ENCODE peak calls at places on chromosomes 1 and 21, in eight cellular contexts. E is Caco-2, X is choroid plexus epithelial cell, C is fibroblast of lung, Q is breast epithelium, M is fibroblast of pulmonary artery, T is GM23338, P is HL-60. Y is an unnamed sample.

GRCh38 chr1:68232354-68233148 is at the start of gene WLS:
- DNase-seq in E (peak; percentile 73), X (peak; percentile 80), C (peak; percentile 83), Q (peak; percentile 66), M (peak; percentile 83), T (peak; percentile 89), P (peak; percentile 8), Y (peak; percentile 92)

GRCh38 chr1:202361701-202362100 is 13.2 kb downstream of the PPP1R12B start:
- DNase-seq in E (no peak), X (no peak), C (no peak), Q (no peak), M (no peak), T (peak; percentile 67), P (no peak), Y (no peak)

GRCh38 chr1:216917039-216917438 is 193.8 kb upstream of the ESRRG start:
- DNase-seq in E (no peak), X (no peak), C (no peak), Q (no peak), M (no peak), T (no peak), P (no peak), Y (no peak)

GRCh38 chr1:5972198-5972520 is 20.1 kb downstream of the NPHP4 start:
- DNase-seq in E (no peak), X (no peak), C (no peak), Q (peak; percentile 24), M (no peak), T (no peak), P (no peak), Y (no peak)

GRCh38 chr1:33111965-33112364 is 31.0 kb downstream of the AZIN2 start:
- DNase-seq in E (no peak), X (peak; percentile 72), C (peak; percentile 22), Q (no peak), M (peak; percentile 60), T (no peak), P (no peak), Y (no peak)

GRCh38 chr1:206004821-206005220 is 1.6 kb upstream of the RAB7B start:
- DNase-seq in E (no peak), X (no peak), C (peak; percentile 33), Q (no peak), M (no peak), T (no peak), P (no peak), Y (no peak)

GRCh38 chr1:26164036-26164927 is 4.5 kb downstream of the C1orf232 start:
- DNase-seq in E (no peak), X (no peak), C (no peak), Q (no peak), M (peak; percentile 33), T (peak; percentile 86), P (peak; percentile 26), Y (peak; percentile 34)

GRCh38 chr1:198018529-198018928 is 101.4 kb downstream of the LHX9 start:
- DNase-seq in E (no peak), X (peak; percentile 43), C (peak; percentile 95), Q (no peak), M (peak; percentile 39), T (no peak), P (no peak), Y (no peak)

GRCh38 chr1:226306425-226306824 is 2.5 kb downstream of the LIN9 start:
- DNase-seq in E (no peak), X (no peak), C (no peak), Q (no peak), M (no peak), T (no peak), P (no peak), Y (no peak)

GRCh38 chr1:93827633-93828436 is 51.2 kb downstream of the DNTTIP2 start:
- DNase-seq in E (peak; percentile 41), X (no peak), C (no peak), Q (no peak), M (peak; percentile 68), T (no peak), P (no peak), Y (no peak)

GRCh38 chr1:230760360-230760827 is 13.2 kb downstream of the CAPN9 start:
- DNase-seq in E (peak; percentile 80), X (no peak), C (no peak), Q (no peak), M (no peak), T (peak; percentile 47), P (no peak), Y (no peak)

GRCh38 chr1:35936828-35937227 is 5.9 kb downstream of the AGO3 start:
- DNase-seq in E (no peak), X (peak; percentile 13), C (no peak), Q (no peak), M (peak; percentile 56), T (no peak), P (no peak), Y (no peak)

GRCh38 chr1:10631811-10632481 is 157.2 kb downstream of the PEX14 start:
- DNase-seq in E (no peak), X (no peak), C (no peak), Q (no peak), M (no peak), T (peak; percentile 53), P (no peak), Y (no peak)

GRCh38 chr21:36437745-36438128 is 42.2 kb downstream of the CLDN14 start:
- DNase-seq in E (no peak), X (peak; percentile 56), C (peak; percentile 99), Q (no peak), M (peak; percentile 84), T (no peak), P (peak; percentile 73), Y (peak; percentile 69)

GRCh38 chr1:15785683-15786082 is 21.8 kb downstream of the UQCRHL start:
- DNase-seq in E (no peak), X (no peak), C (no peak), Q (no peak), M (no peak), T (no peak), P (no peak), Y (no peak)

GRCh38 chr1:183205196-183205781 is 19.2 kb downstream of the LAMC2 start:
- DNase-seq in E (no peak), X (peak; percentile 27), C (peak; percentile 46), Q (no peak), M (peak; percentile 96), T (no peak), P (no peak), Y (no peak)

GRCh38 chr1:184755226-184756065 is 788 bp upstream of the EDEM3 start:
- DNase-seq in E (no peak), X (peak; percentile 62), C (peak; percentile 55), Q (no peak), M (peak; percentile 47), T (peak; percentile 19), P (peak; percentile 35), Y (peak; percentile 23)

GRCh38 chr21:28480091-28480869 is 512.4 kb downstream of the LTN1 start:
- DNase-seq in E (no peak), X (no peak), C (no peak), Q (no peak), M (no peak), T (no peak), P (no peak), Y (no peak)

GRCh38 chr1:40817791-40818263 is 34.2 kb downstream of the KCNQ4 start:
- DNase-seq in E (no peak), X (no peak), C (no peak), Q (no peak), M (no peak), T (peak; percentile 56), P (no peak), Y (no peak)

GRCh38 chr1:8218351-8219092 is 99.4 kb upstream of the SLC45A1 start:
- DNase-seq in E (no peak), X (peak; percentile 59), C (peak; percentile 75), Q (no peak), M (no peak), T (no peak), P (peak; percentile 51), Y (no peak)

GRCh38 chr1:44035726-44036408 is 4.6 kb upstream of the SLC6A9 start:
- DNase-seq in E (no peak), X (peak; percentile 30), C (peak; percentile 10), Q (no peak), M (peak; percentile 31), T (no peak), P (no peak), Y (peak; percentile 38)

GRCh38 chr21:25456672-25457071 is 150.6 kb downstream of the MRPL39 start:
- DNase-seq in E (no peak), X (peak; percentile 79), C (peak; percentile 85), Q (no peak), M (peak; percentile 5), T (no peak), P (no peak), Y (no peak)

GRCh38 chr1:61132176-61133047 is 50.1 kb downstream of the NFIA start:
- DNase-seq in E (no peak), X (peak; percentile 70), C (peak; percentile 64), Q (no peak), M (peak; percentile 87), T (no peak), P (no peak), Y (no peak)

GRCh38 chr1:153232553-153232952 is 15.2 kb downstream of the PRR9 start:
- DNase-seq in E (no peak), X (no peak), C (no peak), Q (no peak), M (no peak), T (no peak), P (peak; percentile 79), Y (no peak)

GRCh38 chr1:173122958-173123852 is 72.5 kb upstream of the TNFSF18 start:
- DNase-seq in E (peak; percentile 91), X (peak; percentile 96), C (peak; percentile 88), Q (peak; percentile 62), M (peak; percentile 97), T (peak; percentile 61), P (peak; percentile 93), Y (peak; percentile 59)

GRCh38 chr1:216898801-216899200 is 175.6 kb upstream of the ESRRG start:
- DNase-seq in E (no peak), X (no peak), C (no peak), Q (no peak), M (no peak), T (no peak), P (no peak), Y (no peak)

GRCh38 chr1:65066766-65067490 is 81.1 kb upstream of the AK4 start:
- DNase-seq in E (peak; percentile 58), X (peak; percentile 76), C (peak; percentile 42), Q (peak; percentile 95), M (peak; percentile 88), T (peak; percentile 90), P (peak; percentile 77), Y (peak; percentile 94)

Y was measured in testis.